ENCODE peak calls at places on chromosome 20, in nine cellular contexts. D, K, H, S, R, A, B, V and X are unnamed samples.

GRCh38 chr20:57913156-57913930 is 203.5 kb upstream of the PMEPA1 start:
- DNase-seq in H (no peak), A (no peak), D (no peak), B (no peak), V (no peak), K (no peak), S (no peak), R (no peak), X (no peak)

GRCh38 chr20:29409833-29410804 is 1847.3 kb upstream of the DEFB115 start:
- DNase-seq in R (no peak), S (no peak), K (peak), D (no peak), A (no peak), V (no peak), H (no peak), B (no peak), X (no peak)

GRCh38 chr20:2172305-2173175 is 70.9 kb downstream of the STK35 start:
- DNase-seq in A (peak), B (peak), V (peak), R (peak), K (peak), H (peak), D (peak), S (peak), X (peak)

GRCh38 chr20:35617397-35618031 is 1.9 kb downstream of the SPAG4 start:
- DNase-seq in A (peak), K (peak), V (peak), S (peak), D (peak), R (peak), B (peak), H (peak), X (peak)

GRCh38 chr20:39112196-39112743 is 150.1 kb downstream of the DHX35 start:
- DNase-seq in V (peak), S (peak), R (peak), D (peak), A (peak), K (peak), B (no peak), H (peak), X (peak)

GRCh38 chr20:49187330-49188100 is 619 bp downstream of the STAU1 start:
- DNase-seq in D (peak), V (no peak), H (peak), R (peak), A (peak), B (peak), S (peak), K (peak), X (no peak)

GRCh38 chr20:48294196-48294595 is 508.9 kb upstream of the SULF2 start:
- DNase-seq in D (no peak), A (no peak), V (peak), H (peak), S (no peak), R (no peak), K (no peak), B (no peak), X (peak)

GRCh38 chr20:60749804-60750602 is 502.1 kb upstream of the CDH4 start:
- DNase-seq in K (no peak), R (no peak), V (no peak), H (no peak), D (no peak), B (no peak), S (peak), A (no peak), X (no peak)

GRCh38 chr20:37225146-37225545 is 36.5 kb downstream of the GHRH start:
- DNase-seq in V (no peak), S (no peak), K (no peak), H (no peak), D (no peak), B (no peak), A (peak), R (no peak), X (no peak)

GRCh38 chr20:40251284-40251932 is 437.6 kb downstream of the MAFB start:
- DNase-seq in K (peak), S (peak), D (peak), B (no peak), H (no peak), R (peak), V (peak), A (no peak), X (peak)

GRCh38 chr20:48538058-48538825 is 289.6 kb downstream of the PREX1 start:
- DNase-seq in V (peak), D (peak), R (peak), A (peak), K (no peak), H (peak), B (no peak), S (peak), X (peak)

GRCh38 chr20:25244976-25245375 is 2.9 kb upstream of the PYGB start:
- DNase-seq in K (no peak), R (no peak), H (no peak), D (no peak), A (no peak), B (no peak), V (no peak), S (no peak), X (no peak)

GRCh38 chr20:19947611-19948264 is 69.4 kb upstream of the NAA20 start:
- DNase-seq in A (peak), H (peak), K (no peak), V (peak), D (peak), B (no peak), R (no peak), S (peak), X (peak)

DNA sequence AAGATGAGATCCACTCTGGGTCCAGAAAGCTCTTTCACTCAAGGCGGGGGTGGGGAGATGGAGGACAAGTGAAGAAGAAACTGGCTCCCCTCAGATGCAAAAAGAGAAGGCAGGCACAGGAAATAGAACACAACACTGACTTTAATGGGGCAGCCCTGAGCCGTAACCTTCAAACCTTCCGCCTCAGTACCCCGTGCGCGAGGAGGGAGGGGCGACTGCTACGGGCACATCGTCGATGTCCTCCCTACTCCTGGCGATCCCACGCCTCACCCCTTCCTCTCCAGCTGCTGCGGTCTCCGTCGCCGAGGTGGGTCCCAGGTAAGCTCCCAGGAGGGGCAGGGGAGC is 3.9 kb downstream of the SPEF1 start:
- DNase-seq in S (peak), B (peak), H (no peak), A (no peak), K (no peak), R (peak), D (no peak), V (no peak), X (no peak)
- H3K4me3 ChIP-seq in S (peak), B (peak), H (peak), A (peak), K (peak), R (peak), D (peak), V (peak), X (peak)

DNA sequence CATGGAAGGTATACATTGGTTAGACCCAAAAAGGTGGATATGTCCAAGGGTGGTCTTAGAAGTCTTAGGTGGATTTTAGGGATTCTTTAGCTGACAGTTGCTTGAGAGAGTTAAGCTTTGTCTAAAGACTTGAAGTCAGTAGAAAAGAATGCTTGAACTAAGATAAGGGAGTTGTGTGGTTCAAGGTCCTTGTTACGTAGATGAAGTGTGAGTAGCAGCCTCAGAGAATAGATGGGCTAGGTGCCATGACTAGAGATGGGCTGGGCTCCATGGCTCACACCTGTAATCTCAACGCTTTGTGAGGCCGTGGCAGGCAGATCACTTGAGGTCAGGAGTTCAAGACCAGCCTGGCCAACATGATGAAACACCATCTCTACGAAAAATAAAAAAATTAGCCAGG is 1.7 kb downstream of the SHLD1 start:
- DNase-seq in S (peak), H (peak), A (peak), B (no peak), K (no peak), D (peak), R (no peak), V (peak), X (no peak)
- H3K4me3 ChIP-seq in S (no peak), H (no peak), A (no peak), B (no peak), K (no peak), D (no peak), R (no peak), V (no peak), X (no peak)

GRCh38 chr20:44187054-44187762 is at the start of gene JPH2:
- DNase-seq in R (peak), H (peak), A (peak), K (peak), S (peak), D (peak), V (peak), B (no peak), X (peak)
- H3K4me3 ChIP-seq in R (peak), H (peak), A (peak), K (peak), S (peak), D (peak), V (peak), B (peak), X (peak)

DNA sequence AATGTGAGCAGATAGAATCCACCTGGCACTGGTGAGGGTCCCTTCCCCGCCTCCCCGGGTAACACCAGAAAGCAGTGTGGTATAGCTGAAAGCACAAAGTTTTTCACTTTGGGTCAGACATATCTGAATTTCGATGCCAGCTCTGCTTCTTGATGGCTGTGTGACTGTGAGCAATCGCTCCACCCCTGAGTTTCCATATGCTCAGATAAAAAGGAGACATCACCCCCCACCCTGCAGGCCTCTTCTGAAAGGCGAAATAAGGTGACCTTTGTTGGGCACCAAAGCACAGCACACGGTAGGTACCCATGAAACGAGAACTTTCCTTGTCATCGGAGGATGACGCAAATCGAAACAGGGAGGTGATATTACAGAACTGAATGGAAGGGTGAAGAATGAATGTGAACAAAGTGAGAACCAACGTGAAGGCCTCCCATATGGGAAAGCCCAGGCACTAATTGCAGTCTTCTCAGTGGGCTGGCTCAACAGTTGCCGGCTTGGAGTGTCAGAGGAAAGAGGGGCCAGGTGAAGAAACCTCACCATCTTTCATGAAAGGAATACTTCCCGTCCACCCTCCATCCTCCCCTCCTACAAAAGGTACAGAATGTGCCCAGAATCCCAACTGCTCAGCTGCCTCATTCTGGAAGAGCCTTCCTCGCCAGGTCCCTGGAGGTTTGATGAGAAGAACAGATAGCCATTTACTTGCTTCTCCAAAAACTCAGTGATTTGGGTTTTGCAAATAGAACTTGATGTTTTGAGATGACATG is 61.8 kb downstream of the NFATC2 start:
- DNase-seq in D (no peak), H (no peak), R (no peak), A (no peak), K (no peak), S (no peak), B (no peak), V (no peak), X (no peak)
- H3K4me3 ChIP-seq in D (no peak), H (no peak), R (no peak), A (no peak), K (no peak), S (no peak), B (no peak), V (no peak), X (no peak)

DNA sequence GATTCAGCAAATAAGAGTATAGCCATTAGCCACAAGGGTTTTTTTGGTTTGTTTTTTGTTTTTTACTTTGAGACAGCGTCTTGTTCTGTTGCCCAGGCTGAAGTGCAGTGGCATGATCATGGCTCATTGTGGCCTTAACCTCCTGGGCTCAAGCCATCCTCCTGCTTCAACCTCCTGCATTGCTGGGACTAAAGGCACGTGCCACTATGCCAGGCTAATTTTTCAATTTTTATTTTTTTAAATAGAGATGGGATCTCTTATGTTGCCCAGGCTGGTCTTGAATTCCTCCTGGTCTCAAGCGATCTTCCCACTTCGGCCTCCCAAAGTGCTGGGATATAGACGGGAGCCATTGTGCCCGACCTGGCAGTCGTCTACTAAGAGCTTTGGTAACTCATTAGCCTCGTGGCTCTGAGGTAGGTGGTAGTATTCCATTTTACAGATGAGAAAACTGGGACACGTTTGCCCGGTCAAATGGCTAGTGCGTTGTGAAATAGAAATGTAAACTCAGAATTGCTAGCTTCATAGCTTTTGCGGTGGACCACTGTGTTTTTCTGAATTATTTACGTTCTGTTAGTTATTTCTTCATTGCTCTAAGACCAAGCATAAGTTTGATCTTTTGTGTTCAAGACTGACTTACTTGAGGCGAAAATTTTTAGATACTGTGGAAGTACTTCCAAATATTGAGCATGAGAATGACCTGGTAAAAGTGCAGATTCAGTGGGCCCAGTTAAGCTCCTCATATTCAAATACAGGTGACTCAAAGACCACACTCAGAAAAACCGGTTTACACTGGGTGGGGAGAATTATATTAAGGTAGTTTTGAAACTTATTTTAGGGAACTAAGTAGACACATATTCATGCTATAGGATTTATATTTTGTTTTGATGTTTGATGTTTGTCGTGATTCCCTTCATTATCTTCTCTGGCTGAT is 2.1 kb downstream of the PANK2 start:
- DNase-seq in K (no peak), A (no peak), R (no peak), D (no peak), H (no peak), B (no peak), S (no peak), V (no peak), X (no peak)
- H3K4me3 ChIP-seq in K (peak), A (peak), R (peak), D (no peak), H (peak), B (peak), S (peak), V (peak), X (peak)